ENCODE peak calls at places on chromosomes 5 and 9, in seven cellular contexts. D is dorsolateral prefrontal cortex; Y is stimulated activated CD8-positive, alpha-beta memory T cell treated with anti-CD3 and anti-CD28 coated beads, Interleukin-15, amount 100 ng/mL, for 4 hours; S is sciatic nerve; F is stomach; V is dermis microvascular lymphatic vessel endothelial cell; W is CD4-positive, CD25-positive, alpha-beta regulatory T cell. G is an unnamed sample.
A peak's percentile ranks its signal among the peaks of the same experiment; 100 is the strongest.

GRCh38 chr9:135230386-135230765 is 142.9 kb downstream of the OLFM1 start:
- DNase-seq in F (no peak), W (no peak), S (no peak), D (peak; percentile 27), V (no peak), Y (no peak), G (no peak)

GRCh38 chr9:110526426-110526825 is 53.1 kb downstream of the SVEP1 start:
- DNase-seq in Y (no peak), W (no peak), F (no peak), V (no peak), S (no peak), D (no peak), G (no peak)

GRCh38 chr5:126808619-126809018 is 31.7 kb downstream of the LMNB1 start:
- DNase-seq in D (no peak), Y (no peak), W (peak; percentile 45), S (no peak), V (peak; percentile 44), F (no peak), G (no peak)

GRCh38 chr5:17147225-17148120 is 70.0 kb upstream of the BASP1 start:
- DNase-seq in S (no peak), Y (no peak), V (no peak), D (no peak), F (no peak), W (no peak), G (no peak)

GRCh38 chr5:158701406-158702177 is 398.1 kb downstream of the EBF1 start:
- DNase-seq in Y (no peak), W (no peak), D (no peak), F (no peak), S (no peak), V (no peak), G (no peak)

GRCh38 chr9:71058660-71059059 is 62.8 kb downstream of the TRPM3 start:
- DNase-seq in V (no peak), S (no peak), F (no peak), W (no peak), Y (no peak), D (no peak), G (no peak)

GRCh38 chr9:4299006-4299795 is 667 bp downstream of the GLIS3 start:
- DNase-seq in S (peak; percentile 60), Y (no peak), V (peak; percentile 64), F (peak; percentile 29), W (peak; percentile 15), D (no peak), G (peak; percentile 13)

GRCh38 chr9:81829201-81829882 is 98.9 kb upstream of the SPATA31D4 start:
- DNase-seq in F (no peak), D (no peak), W (no peak), S (no peak), Y (no peak), V (no peak), G (no peak)

GRCh38 chr5:76954383-76954763 is 1.5 kb downstream of the CRHBP start:
- DNase-seq in S (no peak), Y (no peak), V (no peak), D (no peak), F (no peak), W (no peak), G (no peak)

GRCh38 chr9:136793063-136793946 is 2.2 kb downstream of the TMEM141 start:
- DNase-seq in F (no peak), Y (no peak), W (no peak), S (no peak), V (no peak), D (no peak), G (no peak)

GRCh38 chr9:6805532-6805931 is 47.8 kb downstream of the KDM4C start:
- DNase-seq in V (peak; percentile 32), F (peak; percentile 38), Y (no peak), S (no peak), W (no peak), D (peak; percentile 67), G (no peak)

GRCh38 chr5:137938358-137939138 is 49.3 kb downstream of the PKD2L2 start:
- DNase-seq in V (no peak), S (no peak), D (no peak), F (no peak), Y (no peak), W (no peak), G (no peak)

GRCh38 chr5:78634634-78635033 is 13.9 kb downstream of the LHFPL2 start:
- DNase-seq in V (peak; percentile 25), W (no peak), F (no peak), D (no peak), Y (no peak), S (no peak), G (no peak)

GRCh38 chr9:131954299-131954698 is 125.4 kb downstream of the MED27 start:
- DNase-seq in F (no peak), D (no peak), S (no peak), V (no peak), Y (no peak), W (no peak), G (no peak)

GRCh38 chr9:135335691-135336181 is 143.8 kb upstream of the PPP1R26 start:
- DNase-seq in D (peak; percentile 30), V (no peak), F (peak; percentile 25), S (peak; percentile 21), W (no peak), Y (no peak), G (no peak)

GRCh38 chr5:102961671-102962070 is 158.3 kb downstream of the GIN1 start:
- DNase-seq in D (no peak), Y (no peak), F (no peak), W (no peak), S (no peak), V (peak; percentile 32), G (no peak)

GRCh38 chr5:41921874-41922273 is 3.2 kb upstream of the FBXO4 start:
- DNase-seq in F (no peak), S (no peak), W (no peak), Y (no peak), D (no peak), V (peak; percentile 94), G (no peak)

GRCh38 chr5:115322729-115323128 is 26.3 kb upstream of the CCDC112 start:
- DNase-seq in D (no peak), F (no peak), S (no peak), Y (no peak), W (no peak), V (no peak), G (no peak)

GRCh38 chr5:155024015-155024414 is 10.5 kb downstream of the KIF4B start:
- DNase-seq in Y (no peak), S (no peak), D (no peak), W (no peak), F (no peak), V (no peak), G (no peak)

GRCh38 chr5:81805086-81805485 is 54.2 kb upstream of the SSBP2 start:
- DNase-seq in V (no peak), S (no peak), W (no peak), D (no peak), F (no peak), Y (no peak), G (no peak)

GRCh38 chr5:1010181-1010510 is 1.5 kb downstream of the NKD2 start:
- DNase-seq in F (no peak), Y (no peak), W (no peak), V (no peak), S (no peak), D (no peak), G (no peak)

GRCh38 chr5:61449756-61450155 is 117.7 kb downstream of the ZSWIM6 start:
- DNase-seq in W (no peak), Y (no peak), S (no peak), F (no peak), D (no peak), V (no peak), G (no peak)

GRCh38 chr9:36401179-36401740 is 1.2 kb upstream of the RNF38 start:
- DNase-seq in V (peak; percentile 82), W (no peak), F (peak; percentile 73), Y (no peak), S (no peak), D (no peak), G (peak; percentile 44)

GRCh38 chr5:122312670-122312988 is 592 bp downstream of the SNCAIP start:
- DNase-seq in D (peak; percentile 46), Y (no peak), V (peak; percentile 57), S (no peak), F (no peak), W (no peak), G (no peak)

GRCh38 chr5:39072915-39073758 is 1.1 kb downstream of the RICTOR start:
- DNase-seq in D (peak; percentile 59), F (peak; percentile 47), W (peak; percentile 65), Y (peak; percentile 24), V (peak; percentile 72), S (peak; percentile 63), G (no peak)

GRCh38 chr5:152883061-152883460 is 478.0 kb upstream of the NMUR2 start:
- DNase-seq in Y (no peak), D (no peak), S (no peak), V (no peak), W (no peak), F (no peak), G (no peak)

GRCh38 chr9:73411494-73411893 is 259.8 kb downstream of the ANXA1 start:
- DNase-seq in D (no peak), Y (no peak), V (no peak), F (no peak), W (no peak), S (no peak), G (peak; percentile 6)

GRCh38 chr5:160545832-160546231 is 124.2 kb downstream of the PTTG1 start:
- DNase-seq in S (no peak), D (no peak), W (no peak), F (no peak), Y (no peak), V (no peak), G (no peak)

GRCh38 chr9:116298992-116299391 is 145.4 kb downstream of the PAPPA start:
- DNase-seq in W (no peak), Y (no peak), S (no peak), D (no peak), F (no peak), V (no peak), G (no peak)

GRCh38 chr9:82369251-82369945 is 380.8 kb downstream of the SPATA31D1 start:
- DNase-seq in D (no peak), Y (no peak), W (no peak), S (no peak), F (no peak), V (no peak), G (no peak)

GRCh38 chr5:932628-933250 is 40.1 kb downstream of the TRIP13 start:
- DNase-seq in V (peak; percentile 32), S (peak; percentile 48), W (no peak), D (no peak), F (peak; percentile 24), Y (no peak), G (no peak)

GRCh38 chr5:153983885-153984284 is 54.8 kb downstream of the FAM114A2 start:
- DNase-seq in V (no peak), D (no peak), Y (no peak), S (no peak), F (no peak), W (no peak), G (no peak)

GRCh38 chr5:180590543-180591248 is 603 bp downstream of the SCGB3A1 start:
- DNase-seq in V (no peak), W (no peak), S (peak; percentile 41), Y (no peak), D (no peak), F (no peak), G (no peak)

GRCh38 chr9:3903273-3903672 is 377.5 kb upstream of the RFX3 start:
- DNase-seq in V (no peak), W (no peak), Y (no peak), F (no peak), D (no peak), S (no peak), G (no peak)

GRCh38 chr5:171882118-171882517 is 96.5 kb downstream of the SMIM23 start:
- DNase-seq in D (no peak), S (no peak), V (no peak), W (no peak), F (no peak), Y (no peak), G (no peak)

GRCh38 chr5:172385164-172385563 is 69.2 kb downstream of the SH3PXD2B start:
- DNase-seq in Y (no peak), V (no peak), D (no peak), F (no peak), S (no peak), W (no peak), G (no peak)

GRCh38 chr5:136064510-136064909 is 35.7 kb downstream of the TGFBI start:
- DNase-seq in S (no peak), D (no peak), F (no peak), Y (no peak), W (no peak), V (peak; percentile 28), G (no peak)